ENCODE peak calls at places on chromosomes 2 and 18, in four cellular contexts. R is H9, P is neuronal stem cell, H is trophoblast cell. C is an unnamed sample.

GRCh38 chr2:222296911-222297599 is 1.7 kb downstream of the PAX3 start:
- DNase-seq in R (no peak), P (no peak), H (no peak), C (no peak)

GRCh38 chr2:223997938-223998337 is 40.7 kb downstream of the MRPL44 start:
- DNase-seq in P (no peak), H (no peak), R (no peak), C (peak)

GRCh38 chr2:9773905-9774239 is 69.4 kb upstream of the TAF1B start:
- DNase-seq in R (no peak), P (no peak), H (no peak), C (no peak)

GRCh38 chr18:2199060-2199459 is 372.2 kb downstream of the METTL4 start:
- DNase-seq in H (no peak), P (no peak), R (no peak), C (no peak)

GRCh38 chr2:180707867-180708205 is 272.6 kb upstream of the UBE2E3 start:
- DNase-seq in P (peak), H (no peak), R (no peak), C (peak)

GRCh38 chr2:175930504-175930903 is 71.6 kb downstream of the LNPK start:
- DNase-seq in R (no peak), P (no peak), H (peak), C (no peak)

GRCh38 chr2:196277002-196277401 is 105.6 kb upstream of the STK17B start:
- DNase-seq in R (no peak), P (no peak), H (no peak), C (peak)

GRCh38 chr2:23414876-23415275 is 29.9 kb downstream of the KLHL29 start:
- DNase-seq in P (no peak), R (peak), H (no peak), C (peak)

GRCh38 chr2:188601391-188601790 is 309.7 kb downstream of the GULP1 start:
- DNase-seq in H (no peak), R (no peak), P (peak), C (no peak)

GRCh38 chr2:154914606-154915005 is 216.1 kb downstream of the KCNJ3 start:
- DNase-seq in H (no peak), R (no peak), P (no peak), C (no peak)

GRCh38 chr18:46502444-46502843 is 154.6 kb downstream of the LOXHD1 start:
- DNase-seq in H (no peak), P (peak), R (peak), C (peak)

GRCh38 chr2:240799183-240799740 is 20.8 kb downstream of the KIF1A start:
- DNase-seq in P (no peak), H (no peak), R (no peak), C (no peak)

GRCh38 chr2:71919701-71920100 is 228.0 kb downstream of the CYP26B1 start:
- DNase-seq in R (no peak), H (no peak), P (no peak), C (peak)

GRCh38 chr18:23623040-23623439 is 36.7 kb upstream of the NPC1 start:
- DNase-seq in H (no peak), R (no peak), P (no peak), C (no peak)

GRCh38 chr2:150572961-150573395 is 85.5 kb upstream of the RND3 start:
- DNase-seq in P (no peak), R (no peak), H (no peak), C (no peak)

GRCh38 chr2:128930101-128930500 is 611.4 kb upstream of the HS6ST1 start:
- DNase-seq in H (no peak), P (no peak), R (no peak), C (no peak)

GRCh38 chr2:56685205-56685604 is 501.4 kb downstream of the CCDC85A start:
- DNase-seq in H (no peak), R (no peak), P (no peak), C (no peak)

GRCh38 chr2:170465241-170465640 is 249.9 kb upstream of the SP5 start:
- DNase-seq in P (no peak), R (no peak), H (peak), C (no peak)

GRCh38 chr18:63317556-63317946 is 2.0 kb downstream of the BCL2 start:
- DNase-seq in H (no peak), R (no peak), P (no peak), C (no peak)

GRCh38 chr2:111022630-111023029 is 98.1 kb upstream of the BCL2L11 start:
- DNase-seq in H (no peak), R (no peak), P (no peak), C (no peak)

GRCh38 chr2:8030694-8031303 is 651.1 kb upstream of the ID2 start:
- DNase-seq in P (no peak), H (no peak), R (no peak), C (peak)

GRCh38 chr2:88671786-88672427 is 19.6 kb upstream of the RPIA start:
- DNase-seq in H (peak), P (peak), R (peak), C (peak)

GRCh38 chr18:62249478-62250097 is 62.5 kb downstream of the RELCH start:
- DNase-seq in H (peak), P (peak), R (peak), C (peak)

GRCh38 chr2:155690785-155691184 is 641.7 kb downstream of the NR4A2 start:
- DNase-seq in H (no peak), P (no peak), R (no peak), C (no peak)

GRCh38 chr18:48730010-48730409 is 191.2 kb downstream of the CTIF start:
- DNase-seq in R (no peak), P (no peak), H (no peak), C (no peak)

GRCh38 chr2:151688719-151689118 is 45.6 kb downstream of the NEB start:
- DNase-seq in H (no peak), P (no peak), R (no peak), C (no peak)

GRCh38 chr18:52813637-52814416 is 473.8 kb downstream of the DCC start:
- DNase-seq in P (no peak), R (no peak), H (no peak), C (no peak)
- H2BK120ac ChIP-seq in P (no peak), R (no peak), H (no peak), C (no peak)

DNA sequence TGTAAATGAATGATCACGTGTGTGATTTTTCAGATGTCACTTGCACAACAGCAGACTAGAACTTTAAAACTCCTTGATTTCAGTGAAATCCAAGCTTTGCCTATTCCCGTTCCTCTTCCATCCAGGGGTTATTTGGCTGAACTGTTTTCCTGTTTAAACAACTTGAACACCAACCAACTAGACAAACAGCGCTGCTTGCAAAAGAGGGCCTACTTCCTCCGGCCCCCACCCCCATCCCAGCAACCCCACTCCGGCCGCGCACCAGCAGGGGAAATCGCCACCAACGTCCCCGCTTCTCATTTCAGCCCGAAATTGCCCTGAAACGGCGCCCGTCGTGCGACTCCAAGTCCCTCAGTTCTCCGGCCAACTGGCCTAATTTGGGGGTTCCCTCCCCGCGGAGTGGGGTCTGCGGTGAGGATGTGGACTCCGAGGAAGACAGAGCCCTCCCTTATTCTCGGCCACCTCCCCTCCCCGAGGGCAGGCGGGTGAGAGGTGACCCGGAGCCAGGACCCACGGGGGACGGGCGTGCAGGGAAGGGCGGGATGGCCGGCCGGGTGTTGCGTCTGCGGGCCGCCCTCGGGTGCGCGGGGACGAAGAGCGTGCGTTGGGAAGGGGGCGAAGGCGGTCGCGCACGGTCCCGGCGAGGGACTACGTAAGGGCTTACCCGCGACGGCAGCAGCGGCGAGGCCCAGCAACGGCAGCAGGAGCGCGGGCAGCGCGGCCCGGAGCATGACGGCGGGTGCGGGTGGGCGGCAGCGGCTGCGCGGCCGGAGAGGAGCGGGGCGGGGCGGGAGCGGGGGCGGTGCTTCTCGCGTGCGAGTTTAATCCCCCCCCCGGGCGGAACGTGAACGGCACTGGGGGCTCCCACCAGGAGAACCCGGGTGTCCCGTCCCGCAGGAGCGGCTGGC is at the start of gene CD302:
- DNase-seq in R (peak), P (peak), H (peak), C (peak)
- H3K4me2 ChIP-seq in R (peak), P (peak), H (peak), C (peak)

GRCh38 chr18:8029731-8030130 is 462.6 kb downstream of the PTPRM start:
- DNase-seq in H (peak), R (no peak), P (no peak), C (no peak)
- H2BK120ac ChIP-seq in H (no peak), R (no peak), P (no peak), C (no peak)

DNA sequence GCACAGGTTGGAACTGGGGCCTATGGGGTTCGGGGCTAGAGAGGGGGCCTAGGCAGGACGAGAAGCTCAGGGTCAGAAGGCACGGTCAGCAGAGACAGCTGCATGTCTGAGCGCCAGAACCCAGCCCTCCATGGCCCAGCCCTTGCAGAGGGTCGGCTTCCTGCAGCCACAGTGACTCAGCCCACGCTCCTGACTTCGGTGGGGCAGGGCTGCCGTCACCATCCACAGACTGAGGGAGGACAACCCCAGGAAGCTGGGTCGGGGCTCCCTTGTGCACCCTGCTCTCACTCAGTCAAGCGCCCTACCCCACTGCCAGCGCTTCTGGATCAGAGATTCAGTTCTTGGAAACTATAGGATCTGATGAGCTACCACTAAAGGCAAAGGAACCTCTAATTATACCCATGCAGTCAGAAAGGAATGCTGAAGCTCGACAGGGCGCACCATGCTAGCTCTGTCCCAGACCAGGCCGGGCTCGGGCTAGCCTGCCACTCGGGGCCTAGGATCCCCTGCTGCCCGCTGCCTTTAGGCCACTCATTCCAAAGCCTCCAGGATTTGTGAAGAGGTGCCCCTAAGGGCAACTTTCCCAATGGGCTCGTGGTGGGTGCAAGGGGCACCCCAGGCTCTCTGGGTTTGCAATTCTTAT is 2.9 kb downstream of the ACTR1B start:
- DNase-seq in R (no peak), H (no peak), P (no peak), C (peak)
- H3K4me2 ChIP-seq in R (no peak), H (no peak), P (no peak), C (no peak)

DNA sequence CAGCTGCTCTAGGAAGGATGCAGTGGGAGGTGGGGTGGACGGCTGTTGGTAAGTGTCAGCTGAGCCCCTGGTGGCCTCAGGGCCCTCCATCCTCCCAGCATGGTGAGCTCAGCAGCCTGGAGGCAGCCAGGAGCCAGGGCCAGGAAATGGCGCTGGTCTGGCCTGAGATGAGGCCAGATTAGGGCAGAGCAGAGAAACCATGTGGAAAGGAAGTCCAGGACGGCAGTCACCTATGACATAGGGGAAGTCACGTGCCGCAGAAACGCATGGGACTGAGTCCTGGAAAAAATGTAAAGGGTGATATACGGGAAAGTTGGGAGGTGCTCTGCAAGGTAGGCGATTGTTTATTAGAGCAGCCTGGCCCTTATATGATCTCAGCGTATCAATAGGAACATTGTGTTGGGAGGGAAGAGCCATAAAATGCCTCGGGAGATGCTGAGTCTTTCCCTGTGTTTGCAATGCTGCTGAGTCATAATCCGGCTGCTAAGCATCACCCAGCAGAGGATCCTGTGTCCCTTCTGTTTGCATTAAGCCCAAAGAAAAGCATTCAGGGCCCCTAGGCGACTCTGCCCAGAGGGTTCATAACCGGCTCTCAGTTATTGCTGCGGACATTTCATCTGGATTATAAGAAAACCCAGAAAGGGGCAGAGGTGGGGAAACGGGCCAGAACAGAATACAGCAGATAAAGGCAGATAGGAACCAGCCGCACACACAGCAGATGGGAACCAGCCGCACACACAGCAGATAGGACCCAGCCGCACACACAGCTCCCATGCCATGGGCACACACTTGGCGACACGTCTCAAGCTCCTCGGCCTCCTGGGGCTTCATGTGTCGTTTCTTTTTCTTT is 30.3 kb upstream of the B3GNT7 start:
- DNase-seq in H (peak), R (no peak), P (no peak), C (peak)
- H2BK120ac ChIP-seq in H (no peak), R (no peak), P (no peak), C (peak)

GRCh38 chr2:101672047-101672446 is 25.5 kb upstream of the MAP4K4 start:
- DNase-seq in P (no peak), R (no peak), H (no peak), C (no peak)

GRCh38 chr2:101665312-101665711 is 32.2 kb upstream of the MAP4K4 start:
- DNase-seq in H (no peak), P (no peak), R (no peak), C (no peak)

GRCh38 chr2:101667823-101668222 is 29.7 kb upstream of the MAP4K4 start:
- DNase-seq in R (no peak), H (no peak), P (peak), C (no peak)
- H3K4me2 ChIP-seq in R (no peak), H (no peak), P (no peak), C (no peak)